ENCODE peak calls at places on chromosomes 5 and 9, in seven cellular contexts. U is caudate nucleus, Y is PC-3, M is psoas muscle, O is WERI-Rb-1, B is A549, E is neural progenitor cell. H is an unnamed sample.

GRCh38 chr5:74655716-74656115 is 15.2 kb upstream of the ENC1 start:
- DNase-seq in M (no peak), U (no peak), Y (no peak), E (no peak), B (no peak), O (no peak), H (no peak)

GRCh38 chr9:109968332-109968657 is 188.3 kb downstream of the PALM2AKAP2 start:
- DNase-seq in O (no peak), Y (no peak), B (no peak), M (no peak), U (no peak), E (no peak), H (no peak)

GRCh38 chr9:69486498-69486897 is 161.5 kb downstream of the ENTREP1 start:
- DNase-seq in O (no peak), B (no peak), E (no peak), M (no peak), Y (no peak), U (no peak), H (no peak)

GRCh38 chr5:107294151-107294550 is 376.6 kb downstream of the EFNA5 start:
- DNase-seq in M (no peak), E (no peak), Y (no peak), B (no peak), O (no peak), U (no peak), H (no peak)

GRCh38 chr9:125405938-125406811 is 144.5 kb downstream of the GAPVD1 start:
- DNase-seq in O (no peak), E (no peak), Y (peak; percentile 41), U (no peak), M (no peak), B (no peak), H (peak; percentile 32)

GRCh38 chr9:121937248-121937647 is 155.9 kb downstream of the TTLL11 start:
- DNase-seq in U (no peak), B (no peak), M (no peak), E (no peak), O (no peak), Y (no peak), H (no peak)

GRCh38 chr9:89446440-89447310 is 51.2 kb downstream of the SEMA4D start:
- DNase-seq in B (no peak), U (no peak), E (no peak), Y (no peak), O (no peak), M (no peak), H (no peak)

GRCh38 chr9:106726070-106726815 is 136.7 kb upstream of the ZNF462 start:
- DNase-seq in Y (no peak), M (peak; percentile 10), E (no peak), B (no peak), O (no peak), U (no peak), H (no peak)

GRCh38 chr5:141413540-141414069 is 818 bp downstream of the PCDHGA10 start:
- DNase-seq in B (no peak), Y (no peak), O (no peak), M (no peak), E (no peak), U (no peak), H (no peak)

GRCh38 chr9:115513148-115513547 is 395.2 kb upstream of the TNC start:
- DNase-seq in M (no peak), Y (no peak), U (no peak), O (peak; percentile 25), B (no peak), E (no peak), H (no peak)

GRCh38 chr5:72107874-72108199 is 562 bp downstream of the MAP1B start:
- DNase-seq in U (no peak), E (peak; percentile 64), M (no peak), B (peak; percentile 35), O (peak; percentile 42), Y (no peak), H (peak; percentile 10)

GRCh38 chr5:72110401-72111013 is 3.2 kb downstream of the MAP1B start:
- DNase-seq in M (peak; percentile 21), Y (no peak), E (peak; percentile 41), B (no peak), O (no peak), U (no peak), H (no peak)

GRCh38 chr5:72109051-72109411 is 1.8 kb downstream of the MAP1B start:
- DNase-seq in U (no peak), B (no peak), M (no peak), E (no peak), O (no peak), Y (no peak), H (no peak)

GRCh38 chr5:72108200-72109050 is 1.1 kb downstream of the MAP1B start:
- DNase-seq in Y (peak; percentile 55), O (peak; percentile 72), M (peak; percentile 76), B (peak; percentile 61), U (peak; percentile 57), E (peak; percentile 94), H (peak; percentile 70)

DNA sequence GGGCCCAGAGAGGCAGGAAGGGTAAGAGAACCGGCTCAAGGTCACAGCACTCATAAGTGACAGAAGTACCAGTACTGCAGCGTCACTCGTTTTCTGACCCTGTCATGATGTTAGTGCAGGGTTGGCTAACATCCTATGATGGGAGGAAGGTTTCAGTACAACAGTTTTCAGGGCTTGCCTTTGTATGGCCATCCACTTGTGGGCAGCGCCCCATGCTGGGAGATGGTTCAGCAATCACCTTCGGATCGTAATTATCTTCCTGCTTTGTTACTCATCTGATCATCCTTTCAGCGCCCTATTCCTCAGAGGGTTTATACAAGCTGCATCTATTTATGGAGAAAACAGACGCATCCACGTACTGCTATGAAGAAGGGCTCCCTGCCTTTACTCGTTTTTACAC is 2.4 kb downstream of the MAP1B start:
- DNase-seq in U (no peak), M (no peak), E (peak; percentile 50), B (peak; percentile 32), Y (no peak), O (peak; percentile 61), H (peak; percentile 31)
- H3K27ac ChIP-seq in U (peak overlapping the region; percentile 50), M (no peak overlapping the region), E (no peak overlapping the region), B (peak overlapping the region; percentile 96), Y (no peak overlapping the region), O (peak overlapping the region; percentile 88), H (no peak overlapping the region)

GRCh38 chr5:5658226-5658625 is 235.7 kb downstream of the ICE1 start:
- DNase-seq in U (no peak), O (no peak), E (no peak), M (peak; percentile 34), B (no peak), Y (peak; percentile 61), H (peak; percentile 20)
- H3K27ac ChIP-seq in U (no peak overlapping the region), O (no peak overlapping the region), E (no peak overlapping the region), M (peak overlapping the region; percentile 76), B (no peak overlapping the region), Y (no peak overlapping the region), H (no peak overlapping the region)

GRCh38 chr5:149383399-149383798 is 4.3 kb upstream of the IL17B start:
- DNase-seq in B (no peak), M (no peak), U (no peak), O (no peak), Y (no peak), E (no peak), H (no peak)
- H3K27ac ChIP-seq in B (no peak overlapping the region), M (peak overlapping the region; percentile 76), U (no peak overlapping the region), O (peak overlapping the region; percentile 14), Y (no peak overlapping the region), E (no peak overlapping the region), H (no peak overlapping the region)

DNA sequence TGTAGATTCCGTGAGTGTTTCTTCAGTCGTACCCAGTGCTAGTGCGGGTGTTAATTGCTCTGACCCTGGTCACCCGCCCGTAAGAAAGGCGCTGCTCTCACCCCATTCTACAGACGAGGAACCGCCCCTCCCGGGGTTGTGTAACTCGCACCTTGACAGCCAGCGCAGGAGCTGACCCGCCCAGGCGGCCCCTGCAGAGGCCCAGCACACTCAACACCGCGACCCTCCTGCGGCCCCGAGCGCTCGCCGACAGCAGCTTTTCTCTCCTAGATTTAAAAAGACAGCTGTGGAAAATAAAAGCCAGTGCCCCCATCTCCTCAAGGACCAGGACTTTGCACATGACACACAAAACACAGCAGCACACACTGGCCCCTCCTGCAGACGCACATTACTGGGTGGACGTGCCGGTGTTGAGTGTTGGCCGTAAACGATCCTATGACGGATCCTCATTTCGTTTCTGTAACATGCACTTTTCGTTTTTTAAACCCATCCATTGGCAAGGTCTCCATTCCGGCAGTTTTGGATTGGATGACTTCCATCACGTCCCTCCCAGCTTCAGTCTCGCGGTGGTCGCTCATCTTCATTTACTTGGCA is 22.9 kb downstream of the OR2V2 start:
- DNase-seq in E (peak; percentile 61), B (no peak), M (no peak), Y (no peak), U (no peak), O (no peak), H (no peak)
- H3K27ac ChIP-seq in E (no peak overlapping the region), B (peak overlapping the region; percentile 75), M (no peak overlapping the region), Y (no peak overlapping the region), U (no peak overlapping the region), O (no peak overlapping the region), H (no peak overlapping the region)

GRCh38 chr5:150147580-150148407 is 7.9 kb downstream of the PDGFRB start:
- DNase-seq in M (no peak), E (no peak), O (no peak), Y (no peak), U (no peak), B (no peak), H (no peak)

GRCh38 chr5:150144876-150145275 is 10.8 kb downstream of the PDGFRB start:
- DNase-seq in U (no peak), M (no peak), E (no peak), Y (no peak), O (no peak), B (no peak), H (no peak)

GRCh38 chr5:150148408-150148927 is 7.2 kb downstream of the PDGFRB start:
- DNase-seq in M (no peak), B (no peak), O (no peak), Y (peak; percentile 46), E (no peak), U (no peak), H (no peak)

GRCh38 chr5:150146235-150146634 is 9.4 kb downstream of the PDGFRB start:
- DNase-seq in U (no peak), O (no peak), Y (no peak), M (no peak), E (no peak), B (no peak), H (no peak)

DNA sequence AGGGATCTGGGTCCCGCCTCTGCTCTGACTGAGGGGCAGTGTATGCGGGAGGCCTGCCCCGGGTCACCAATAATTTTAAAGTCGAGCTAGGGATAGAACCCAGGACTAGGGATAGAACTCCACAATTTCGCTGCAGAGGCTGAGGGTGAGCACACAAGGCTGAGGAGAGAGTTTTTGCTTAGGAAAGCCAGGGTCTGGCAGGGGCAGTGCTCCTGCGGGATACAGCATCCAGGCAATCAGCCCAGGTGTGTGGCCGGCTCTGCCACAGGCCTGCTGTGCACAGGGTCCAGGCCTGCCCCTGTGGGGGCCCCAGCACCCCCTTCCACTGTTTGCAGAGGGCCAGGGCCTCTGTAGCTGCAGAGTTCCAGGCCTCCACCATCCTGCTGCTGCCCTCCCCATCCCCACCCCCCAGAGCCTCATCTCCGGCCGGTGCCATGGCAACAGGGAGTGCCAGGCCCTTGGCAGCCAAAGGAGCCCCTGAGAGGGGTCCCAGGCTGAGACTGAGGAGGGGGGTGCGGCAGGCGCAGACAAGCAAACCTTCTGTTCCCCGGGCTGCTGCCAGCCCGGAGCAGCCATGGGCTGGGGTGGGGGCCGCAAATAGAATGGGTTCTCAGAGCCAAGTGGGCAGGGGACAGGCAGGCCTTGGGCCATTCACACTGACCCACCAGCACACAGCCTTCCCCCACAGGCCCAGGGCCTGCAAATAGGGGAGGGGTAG is 8.6 kb downstream of the PDGFRB start:
- DNase-seq in M (no peak), O (no peak), E (no peak), U (no peak), B (no peak), Y (no peak), H (no peak)
- H3K27ac ChIP-seq in M (peak overlapping the region; percentile 27), O (no peak overlapping the region), E (no peak overlapping the region), U (peak overlapping the region; percentile 68), B (peak overlapping the region; percentile 46), Y (no peak overlapping the region), H (no peak overlapping the region)

H was measured in brain microvascular endothelial cell.